ENCODE peak calls at places on chromosomes 16 and 17, in ten cellular contexts. T is GM12891, Q is stomach, M is GM12892, J is ovary, R is H54, L is body of pancreas, U is prostate gland, E is spleen, W is suprapubic skin. X is an unnamed sample.

GRCh38 chr17:33778505-33779398 is 476.3 kb upstream of the CCL2 start:
- DNase-seq in T (peak), Q (peak), M (peak), J (no peak), R (peak), L (peak), U (peak), E (no peak), W (no peak), X (peak)

GRCh38 chr16:10752843-10753523 is 9.3 kb downstream of the NUBP1 start:
- DNase-seq in T (no peak), Q (peak), M (no peak), J (no peak), R (no peak), L (peak), U (no peak), E (peak), W (no peak), X (no peak)

GRCh38 chr17:48626470-48627241 is 498 bp upstream of the HOXB9 start:
- DNase-seq in T (no peak), Q (no peak), M (no peak), J (no peak), R (peak), L (no peak), U (no peak), E (no peak), W (no peak), X (peak)

GRCh38 chr16:85665373-85665740 is 23.4 kb downstream of the GINS2 start:
- DNase-seq in T (no peak), Q (no peak), M (no peak), J (no peak), R (no peak), L (no peak), U (no peak), E (no peak), W (no peak), X (no peak)

GRCh38 chr16:9159839-9160550 is 68.6 kb downstream of the HAPSTR1 start:
- DNase-seq in T (peak), Q (peak), M (peak), J (no peak), R (peak), L (peak), U (peak), E (no peak), W (no peak), X (peak)

GRCh38 chr16:5916711-5917191 is 819.2 kb upstream of the EEF2KMT start:
- DNase-seq in T (no peak), Q (no peak), M (no peak), J (no peak), R (no peak), L (no peak), U (no peak), E (no peak), W (no peak), X (no peak)

GRCh38 chr17:15908378-15908777 is 36.6 kb upstream of the ADORA2B start:
- DNase-seq in T (no peak), Q (no peak), M (no peak), J (no peak), R (no peak), L (no peak), U (no peak), E (no peak), W (no peak), X (no peak)

GRCh38 chr17:48081858-48082257 is 19.4 kb downstream of the CBX1 start:
- DNase-seq in T (no peak), Q (no peak), M (no peak), J (no peak), R (no peak), L (no peak), U (no peak), E (no peak), W (no peak), X (no peak)

GRCh38 chr17:35423761-35424160 is 8.5 kb downstream of the SLFN12 start:
- DNase-seq in T (no peak), Q (no peak), M (no peak), J (no peak), R (no peak), L (no peak), U (no peak), E (no peak), W (no peak), X (no peak)

GRCh38 chr16:68760671-68761275 is 23.7 kb downstream of the CDH1 start:
- DNase-seq in T (peak), Q (no peak), M (no peak), J (no peak), R (peak), L (peak), U (no peak), E (no peak), W (no peak), X (no peak)

GRCh38 chr16:23871924-23872323 is 36.1 kb downstream of the PRKCB start:
- DNase-seq in T (no peak), Q (no peak), M (no peak), J (no peak), R (no peak), L (peak), U (no peak), E (no peak), W (no peak), X (no peak)

GRCh38 chr17:19770985-19771710 is 23.1 kb upstream of the ALDH3A1 start:
- DNase-seq in T (no peak), Q (no peak), M (no peak), J (no peak), R (no peak), L (no peak), U (no peak), E (no peak), W (no peak), X (no peak)

GRCh38 chr16:27240948-27241531 is 27.5 kb downstream of the NSMCE1 start:
- DNase-seq in T (no peak), Q (peak), M (no peak), J (no peak), R (peak), L (no peak), U (no peak), E (peak), W (peak), X (no peak)

GRCh38 chr16:76729525-76729924 is 452.3 kb downstream of the CNTNAP4 start:
- DNase-seq in T (no peak), Q (no peak), M (no peak), J (no peak), R (no peak), L (no peak), U (no peak), E (no peak), W (no peak), X (no peak)

GRCh38 chr17:36825956-36826350 is 111.3 kb upstream of the LHX1 start:
- DNase-seq in T (no peak), Q (no peak), M (no peak), J (no peak), R (no peak), L (no peak), U (no peak), E (no peak), W (no peak), X (no peak)

GRCh38 chr16:12729448-12729847 is 74.2 kb downstream of the CPPED1 start:
- DNase-seq in T (no peak), Q (no peak), M (no peak), J (no peak), R (peak), L (no peak), U (no peak), E (no peak), W (no peak), X (no peak)

GRCh38 chr17:42272576-42272975 is 3.6 kb downstream of the STAT5B start:
- DNase-seq in T (no peak), Q (no peak), M (no peak), J (no peak), R (no peak), L (no peak), U (no peak), E (no peak), W (no peak), X (peak)

GRCh38 chr17:27855454-27855853 is 37.7 kb downstream of the LYRM9 start:
- DNase-seq in T (no peak), Q (no peak), M (no peak), J (no peak), R (no peak), L (no peak), U (no peak), E (no peak), W (no peak), X (no peak)

GRCh38 chr16:4944333-4945281 is 7.7 kb upstream of the PPL start:
- DNase-seq in T (no peak), Q (peak), M (no peak), J (peak), R (peak), L (peak), U (peak), E (no peak), W (peak), X (peak)

GRCh38 chr16:52389045-52389444 is 157.9 kb downstream of the TOX3 start:
- DNase-seq in T (no peak), Q (no peak), M (no peak), J (no peak), R (no peak), L (no peak), U (no peak), E (no peak), W (no peak), X (no peak)

GRCh38 chr16:4734730-4735575 is 616 bp downstream of the DNAAF8 start:
- DNase-seq in T (peak), Q (peak), M (peak), J (peak), R (peak), L (peak), U (peak), E (peak), W (peak), X (peak)

GRCh38 chr17:44503080-44503842 is at the start of gene GPATCH8:
- DNase-seq in T (peak), Q (peak), M (peak), J (peak), R (peak), L (peak), U (peak), E (peak), W (peak), X (peak)

GRCh38 chr16:51820176-51820575 is 669.1 kb upstream of the SALL1 start:
- DNase-seq in T (no peak), Q (no peak), M (no peak), J (no peak), R (no peak), L (no peak), U (no peak), E (no peak), W (no peak), X (no peak)

GRCh38 chr16:57840833-57841232 is 38.5 kb upstream of the KIFC3 start:
- DNase-seq in T (no peak), Q (no peak), M (no peak), J (no peak), R (no peak), L (no peak), U (no peak), E (peak), W (no peak), X (no peak)

GRCh38 chr17:67281053-67281452 is 36.1 kb upstream of the HELZ start:
- DNase-seq in T (no peak), Q (no peak), M (no peak), J (no peak), R (no peak), L (no peak), U (no peak), E (no peak), W (no peak), X (no peak)

GRCh38 chr17:81310963-81311550 is 15.9 kb upstream of the SLC38A10 start:
- DNase-seq in T (no peak), Q (no peak), M (no peak), J (no peak), R (no peak), L (no peak), U (no peak), E (no peak), W (no peak), X (no peak)

GRCh38 chr17:51536627-51537026 is 276.3 kb downstream of the UTP18 start:
- DNase-seq in T (no peak), Q (no peak), M (no peak), J (no peak), R (no peak), L (no peak), U (no peak), E (no peak), W (no peak), X (no peak)

GRCh38 chr16:77898671-77899211 is 110.4 kb downstream of the VAT1L start:
- DNase-seq in T (no peak), Q (no peak), M (no peak), J (no peak), R (no peak), L (peak), U (no peak), E (no peak), W (no peak), X (no peak)

GRCh38 chr16:79826732-79827514 is 226.4 kb upstream of the MAF start:
- DNase-seq in T (no peak), Q (no peak), M (no peak), J (no peak), R (no peak), L (no peak), U (no peak), E (no peak), W (no peak), X (no peak)

GRCh38 chr17:4167786-4168185 is 24.8 kb downstream of the CYB5D2 start:
- DNase-seq in T (no peak), Q (no peak), M (no peak), J (no peak), R (no peak), L (peak), U (no peak), E (peak), W (no peak), X (no peak)

GRCh38 chr17:77366558-77367245 is 225.9 kb downstream of the SEC14L1 start:
- DNase-seq in T (no peak), Q (no peak), M (peak), J (peak), R (no peak), L (no peak), U (no peak), E (peak), W (no peak), X (no peak)

GRCh38 chr17:66290097-66290722 is 12.2 kb upstream of the PRKCA start:
- DNase-seq in T (no peak), Q (no peak), M (no peak), J (no peak), R (no peak), L (no peak), U (no peak), E (no peak), W (no peak), X (no peak)

GRCh38 chr16:9778879-9779278 is 403.3 kb downstream of the GRIN2A start:
- DNase-seq in T (no peak), Q (no peak), M (no peak), J (no peak), R (no peak), L (no peak), U (no peak), E (no peak), W (no peak), X (no peak)

DNA sequence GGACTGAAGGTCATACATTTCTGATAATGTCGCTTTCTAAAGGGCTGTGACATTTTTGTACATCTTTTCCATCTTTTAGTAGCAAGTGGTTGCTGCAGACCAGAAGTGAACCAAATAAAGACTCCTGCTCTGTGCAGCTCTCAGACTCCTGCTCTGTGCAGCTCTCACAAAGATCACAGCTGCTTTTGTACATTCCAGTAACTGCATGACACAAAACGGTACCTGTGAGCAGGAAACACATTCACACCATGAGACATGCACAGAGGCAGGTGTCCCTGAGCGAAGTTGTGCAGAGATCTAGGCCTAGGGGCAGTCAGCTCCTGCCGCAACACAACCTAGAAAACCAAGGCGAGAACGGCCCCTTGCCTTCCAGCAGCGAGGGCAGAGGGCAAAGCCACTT is 67.5 kb downstream of the KLHDC4 start:
- DNase-seq in T (peak), Q (no peak), M (peak), J (no peak), R (no peak), L (no peak), U (no peak), E (no peak), W (no peak), X (no peak)
- TF ChIP-seq POLR2A in T (no peak), Q (no peak), M (no peak), J (no peak), R (no peak), L (no peak), U (no peak), E (no peak), W (no peak), X (no peak)

GRCh38 chr16:1781758-1782407 is 488 bp downstream of the SPSB3 start:
- DNase-seq in T (no peak), Q (no peak), M (no peak), J (no peak), R (peak), L (peak), U (no peak), E (peak), W (no peak), X (peak)
- TF ChIP-seq POLR2A in T (no peak), Q (no peak), M (no peak), J (no peak), R (no peak), L (peak), U (no peak), E (no peak), W (no peak), X (no peak)

GRCh38 chr17:7281953-7282751 is 634 bp downstream of the SLC2A4 start:
- DNase-seq in T (no peak), Q (no peak), M (no peak), J (peak), R (no peak), L (no peak), U (no peak), E (peak), W (no peak), X (peak)

GRCh38 chr17:7282752-7283321 is 1.3 kb downstream of the SLC2A4 start:
- DNase-seq in T (no peak), Q (no peak), M (no peak), J (no peak), R (no peak), L (no peak), U (no peak), E (no peak), W (no peak), X (peak)

GRCh38 chr17:7280519-7281073 is 922 bp upstream of the SLC2A4 start:
- DNase-seq in T (peak), Q (peak), M (peak), J (peak), R (peak), L (peak), U (peak), E (peak), W (peak), X (peak)

GRCh38 chr17:7279453-7279852 is 2.1 kb upstream of the SLC2A4 start:
- DNase-seq in T (no peak), Q (no peak), M (no peak), J (no peak), R (no peak), L (no peak), U (no peak), E (no peak), W (no peak), X (no peak)

GRCh38 chr17:7281074-7281952 is at the start of gene SLC2A4:
- DNase-seq in T (peak), Q (peak), M (peak), J (peak), R (peak), L (peak), U (peak), E (peak), W (peak), X (peak)
- TF ChIP-seq POLR2A in T (no peak), Q (no peak), M (no peak), J (no peak), R (no peak), L (no peak), U (peak), E (no peak), W (no peak), X (peak)

GRCh38 chr17:18257268-18257681 is 1.3 kb downstream of the FLII start:
- DNase-seq in T (no peak), Q (peak), M (no peak), J (no peak), R (peak), L (peak), U (peak), E (no peak), W (no peak), X (no peak)

GRCh38 chr17:18257747-18258355 is 687 bp downstream of the FLII start:
- DNase-seq in T (peak), Q (peak), M (peak), J (peak), R (peak), L (peak), U (peak), E (peak), W (peak), X (peak)

GRCh38 chr17:18256776-18257175 is 1.8 kb downstream of the FLII start:
- DNase-seq in T (no peak), Q (no peak), M (no peak), J (no peak), R (no peak), L (no peak), U (no peak), E (no peak), W (no peak), X (no peak)

GRCh38 chr17:18259621-18260331 is 686 bp upstream of the MIEF2 start:
- DNase-seq in T (no peak), Q (no peak), M (no peak), J (no peak), R (peak), L (no peak), U (no peak), E (no peak), W (no peak), X (no peak)

GRCh38 chr17:18258356-18259038 is at the start of gene FLII:
- DNase-seq in T (peak), Q (peak), M (peak), J (peak), R (no peak), L (peak), U (peak), E (peak), W (no peak), X (peak)
- TF ChIP-seq POLR2A in T (no peak), Q (no peak), M (peak), J (peak), R (peak), L (peak), U (peak), E (no peak), W (peak), X (peak)

X was measured in erythroblast.